ENCODE peak calls at places on chromosomes 4 and X, in ten cellular contexts. One of them, this sample, is unnamed.

GRCh38 chr4:136900706-136901105 is 631.6 kb downstream of the PCDH18 start:
- DNase-seq in mucosa of descending colon: no peak
- DNase-seq in cardiac fibroblast: peak; percentile 29
- DNase-seq in breast epithelium: no peak
- DNase-seq in choroid plexus epithelial cell: no peak
- DNase-seq in A549: no peak
- DNase-seq in fibroblast of the aortic adventitia: peak; percentile 1
- DNase-seq in tibial artery: no peak
- DNase-seq in neural crest cell: no peak
- DNase-seq in kidney epithelial cell: no peak
- DNase-seq in this sample: no peak

GRCh38 chr4:75724867-75725724 is 719 bp downstream of the USO1 start:
- DNase-seq in mucosa of descending colon: peak; percentile 83
- DNase-seq in cardiac fibroblast: peak; percentile 82
- DNase-seq in breast epithelium: peak; percentile 72
- DNase-seq in choroid plexus epithelial cell: peak; percentile 86
- DNase-seq in A549: peak; percentile 45
- DNase-seq in fibroblast of the aortic adventitia: peak; percentile 73
- DNase-seq in tibial artery: peak; percentile 87
- DNase-seq in neural crest cell: peak; percentile 47
- DNase-seq in kidney epithelial cell: no peak
- DNase-seq in this sample: peak; percentile 76

GRCh38 chr4:185031611-185032010 is 13.3 kb downstream of the HELT start:
- DNase-seq in mucosa of descending colon: no peak
- DNase-seq in cardiac fibroblast: no peak
- DNase-seq in breast epithelium: no peak
- DNase-seq in choroid plexus epithelial cell: no peak
- DNase-seq in A549: no peak
- DNase-seq in fibroblast of the aortic adventitia: no peak
- DNase-seq in tibial artery: no peak
- DNase-seq in neural crest cell: no peak
- DNase-seq in kidney epithelial cell: no peak
- DNase-seq in this sample: no peak

GRCh38 chr4:16257611-16258010 is 31.3 kb upstream of the TAPT1 start:
- DNase-seq in mucosa of descending colon: no peak
- DNase-seq in cardiac fibroblast: no peak
- DNase-seq in breast epithelium: no peak
- DNase-seq in choroid plexus epithelial cell: no peak
- DNase-seq in A549: no peak
- DNase-seq in fibroblast of the aortic adventitia: no peak
- DNase-seq in tibial artery: no peak
- DNase-seq in neural crest cell: no peak
- DNase-seq in kidney epithelial cell: no peak
- DNase-seq in this sample: no peak

GRCh38 chr4:22485751-22486150 is 30.1 kb downstream of the ADGRA3 start:
- DNase-seq in mucosa of descending colon: no peak
- DNase-seq in cardiac fibroblast: peak; percentile 76
- DNase-seq in breast epithelium: no peak
- DNase-seq in choroid plexus epithelial cell: peak; percentile 75
- DNase-seq in A549: no peak
- DNase-seq in fibroblast of the aortic adventitia: peak; percentile 89
- DNase-seq in tibial artery: no peak
- DNase-seq in neural crest cell: no peak
- DNase-seq in kidney epithelial cell: no peak
- DNase-seq in this sample: peak; percentile 76

GRCh38 chr4:28776004-28776403 is 1915.4 kb downstream of the STIM2 start:
- DNase-seq in mucosa of descending colon: no peak
- DNase-seq in cardiac fibroblast: peak; percentile 5
- DNase-seq in breast epithelium: no peak
- DNase-seq in choroid plexus epithelial cell: no peak
- DNase-seq in A549: no peak
- DNase-seq in fibroblast of the aortic adventitia: no peak
- DNase-seq in tibial artery: no peak
- DNase-seq in neural crest cell: no peak
- DNase-seq in kidney epithelial cell: no peak
- DNase-seq in this sample: no peak

GRCh38 chr4:141686146-141686775 is 49.9 kb downstream of the IL15 start:
- DNase-seq in mucosa of descending colon: no peak
- DNase-seq in cardiac fibroblast: peak; percentile 71
- DNase-seq in breast epithelium: no peak
- DNase-seq in choroid plexus epithelial cell: peak; percentile 60
- DNase-seq in A549: peak; percentile 31
- DNase-seq in fibroblast of the aortic adventitia: peak; percentile 65
- DNase-seq in tibial artery: no peak
- DNase-seq in neural crest cell: no peak
- DNase-seq in kidney epithelial cell: peak; percentile 23
- DNase-seq in this sample: peak; percentile 15

GRCh38 chr4:1156069-1156468 is 16.3 kb downstream of the SPON2 start:
- DNase-seq in mucosa of descending colon: no peak
- DNase-seq in cardiac fibroblast: no peak
- DNase-seq in breast epithelium: no peak
- DNase-seq in choroid plexus epithelial cell: no peak
- DNase-seq in A549: no peak
- DNase-seq in fibroblast of the aortic adventitia: no peak
- DNase-seq in tibial artery: no peak
- DNase-seq in neural crest cell: no peak
- DNase-seq in kidney epithelial cell: no peak
- DNase-seq in this sample: no peak

GRCh38 chrX:68658530-68658929 is 11.1 kb downstream of the STARD8 start:
- DNase-seq in mucosa of descending colon: no peak
- DNase-seq in cardiac fibroblast: peak; percentile 57
- DNase-seq in breast epithelium: no peak
- DNase-seq in choroid plexus epithelial cell: peak; percentile 43
- DNase-seq in A549: no peak
- DNase-seq in fibroblast of the aortic adventitia: no peak
- DNase-seq in tibial artery: no peak
- DNase-seq in neural crest cell: no peak
- DNase-seq in kidney epithelial cell: no peak
- DNase-seq in this sample: no peak

GRCh38 chrX:135697614-135698013 is 15.8 kb upstream of the CT45A1 start:
- DNase-seq in mucosa of descending colon: no peak
- DNase-seq in cardiac fibroblast: no peak
- DNase-seq in breast epithelium: no peak
- DNase-seq in choroid plexus epithelial cell: no peak
- DNase-seq in A549: no peak
- DNase-seq in fibroblast of the aortic adventitia: no peak
- DNase-seq in tibial artery: no peak
- DNase-seq in neural crest cell: no peak
- DNase-seq in kidney epithelial cell: no peak
- DNase-seq in this sample: no peak
- TF ChIP-seq CTCF in mucosa of descending colon: no peak
- TF ChIP-seq CTCF in cardiac fibroblast: no peak
- TF ChIP-seq CTCF in breast epithelium: no peak
- TF ChIP-seq CTCF in choroid plexus epithelial cell: no peak
- TF ChIP-seq CTCF in A549: peak; percentile 9
- TF ChIP-seq CTCF in fibroblast of the aortic adventitia: no peak
- TF ChIP-seq CTCF in tibial artery: no peak
- TF ChIP-seq CTCF in neural crest cell: no peak
- TF ChIP-seq CTCF in kidney epithelial cell: no peak
- TF ChIP-seq CTCF in this sample: no peak

DNA sequence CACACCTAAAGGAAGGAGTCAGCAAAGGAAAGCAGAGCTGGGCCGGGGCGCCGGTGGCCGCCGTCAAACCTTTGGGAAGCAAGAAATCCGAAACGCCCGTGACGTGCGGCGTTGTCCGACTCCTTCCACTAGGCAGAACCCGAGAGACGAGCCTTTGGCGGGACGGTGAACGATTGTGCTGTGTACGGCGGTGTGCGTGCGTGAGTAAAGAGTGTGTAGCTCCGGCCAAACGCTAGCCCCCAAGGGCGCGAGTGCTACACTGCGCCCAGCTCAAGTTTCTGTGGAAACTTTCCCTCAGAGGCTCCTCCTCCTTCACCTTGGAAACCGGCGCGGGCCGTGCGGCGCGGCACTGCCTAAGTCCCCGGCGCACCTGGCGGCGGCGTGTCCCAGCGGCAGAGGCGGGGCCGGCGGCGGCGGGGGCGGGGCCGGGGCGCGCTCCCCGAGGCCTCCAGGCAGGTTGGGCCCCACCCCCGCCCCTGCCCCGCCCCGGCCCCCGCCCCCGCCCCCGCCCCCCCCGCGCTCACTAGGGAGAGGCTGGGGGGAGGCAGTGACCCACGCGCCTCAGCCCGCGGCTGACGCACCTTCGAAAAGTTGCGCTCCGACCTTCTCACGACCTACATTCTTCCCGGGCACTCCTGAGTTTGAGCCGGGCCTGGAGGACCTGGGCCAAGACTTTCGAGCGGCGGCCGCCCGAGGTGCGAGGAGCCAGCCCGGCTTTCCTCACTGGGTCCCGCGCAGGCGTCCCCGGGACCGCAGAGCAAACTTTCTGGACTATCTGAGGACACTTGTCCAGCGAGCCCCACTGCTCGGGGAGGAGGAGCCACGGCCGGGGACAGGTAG is at the start of gene FHIP1A:
- DNase-seq in mucosa of descending colon: peak; percentile 96
- DNase-seq in cardiac fibroblast: peak; percentile 50
- DNase-seq in breast epithelium: peak; percentile 88
- DNase-seq in choroid plexus epithelial cell: peak; percentile 76
- DNase-seq in A549: peak; percentile 46
- DNase-seq in fibroblast of the aortic adventitia: peak; percentile 53
- DNase-seq in tibial artery: peak; percentile 79
- DNase-seq in neural crest cell: peak; percentile 48
- DNase-seq in kidney epithelial cell: no peak
- DNase-seq in this sample: peak; percentile 36
- TF ChIP-seq CTCF in mucosa of descending colon: no peak
- TF ChIP-seq CTCF in cardiac fibroblast: peak; percentile 9
- TF ChIP-seq CTCF in breast epithelium: no peak
- TF ChIP-seq CTCF in choroid plexus epithelial cell: peak; percentile 35
- TF ChIP-seq CTCF in A549: no peak
- TF ChIP-seq CTCF in fibroblast of the aortic adventitia: no peak
- TF ChIP-seq CTCF in tibial artery: no peak
- TF ChIP-seq CTCF in neural crest cell: peak; percentile 35
- TF ChIP-seq CTCF in kidney epithelial cell: peak; percentile 17
- TF ChIP-seq CTCF in this sample: peak; percentile 16

DNA sequence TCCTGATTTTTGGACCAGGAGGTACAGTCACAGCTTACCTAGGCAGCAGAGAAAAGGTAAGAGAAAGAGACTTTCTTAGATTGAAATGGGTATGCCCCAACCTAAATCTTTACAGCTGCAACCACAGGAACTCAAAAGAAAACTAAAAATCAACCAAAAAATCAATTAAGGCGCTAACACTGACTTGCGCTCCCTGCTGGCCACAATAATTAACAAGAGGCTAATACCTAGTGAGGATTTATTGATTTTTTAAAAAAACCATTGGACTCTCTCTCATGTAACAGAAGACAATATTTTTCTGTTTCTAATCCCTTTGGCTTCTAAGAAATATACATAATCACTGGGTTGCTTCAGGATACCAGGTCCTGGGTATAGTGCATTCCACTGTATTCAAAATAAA is 153.9 kb upstream of the TENM3 start:
- DNase-seq in mucosa of descending colon: no peak
- DNase-seq in cardiac fibroblast: no peak
- DNase-seq in breast epithelium: no peak
- DNase-seq in choroid plexus epithelial cell: peak; percentile 33
- DNase-seq in A549: no peak
- DNase-seq in fibroblast of the aortic adventitia: peak; percentile 17
- DNase-seq in tibial artery: no peak
- DNase-seq in neural crest cell: no peak
- DNase-seq in kidney epithelial cell: no peak
- DNase-seq in this sample: no peak
- TF ChIP-seq CTCF in mucosa of descending colon: no peak
- TF ChIP-seq CTCF in cardiac fibroblast: no peak
- TF ChIP-seq CTCF in breast epithelium: no peak
- TF ChIP-seq CTCF in choroid plexus epithelial cell: peak; percentile 49
- TF ChIP-seq CTCF in A549: peak; percentile 26
- TF ChIP-seq CTCF in fibroblast of the aortic adventitia: no peak
- TF ChIP-seq CTCF in tibial artery: no peak
- TF ChIP-seq CTCF in neural crest cell: peak; percentile 49
- TF ChIP-seq CTCF in kidney epithelial cell: peak; percentile 17
- TF ChIP-seq CTCF in this sample: peak; percentile 28

GRCh38 chrX:40462797-40463196 is 118.0 kb upstream of the ATP6AP2 start:
- DNase-seq in mucosa of descending colon: no peak
- DNase-seq in cardiac fibroblast: no peak
- DNase-seq in breast epithelium: no peak
- DNase-seq in choroid plexus epithelial cell: no peak
- DNase-seq in A549: no peak
- DNase-seq in fibroblast of the aortic adventitia: no peak
- DNase-seq in tibial artery: no peak
- DNase-seq in neural crest cell: no peak
- DNase-seq in kidney epithelial cell: no peak
- DNase-seq in this sample: no peak

GRCh38 chrX:40468033-40468979 is 112.5 kb upstream of the ATP6AP2 start:
- DNase-seq in mucosa of descending colon: peak; percentile 38
- DNase-seq in cardiac fibroblast: peak; percentile 70
- DNase-seq in breast epithelium: no peak
- DNase-seq in choroid plexus epithelial cell: peak; percentile 52
- DNase-seq in A549: peak; percentile 21
- DNase-seq in fibroblast of the aortic adventitia: peak; percentile 47
- DNase-seq in tibial artery: peak; percentile 61
- DNase-seq in neural crest cell: peak; percentile 22
- DNase-seq in kidney epithelial cell: peak; percentile 5
- DNase-seq in this sample: peak; percentile 64

GRCh38 chrX:40469316-40469715 is 111.5 kb upstream of the ATP6AP2 start:
- DNase-seq in mucosa of descending colon: no peak
- DNase-seq in cardiac fibroblast: no peak
- DNase-seq in breast epithelium: no peak
- DNase-seq in choroid plexus epithelial cell: no peak
- DNase-seq in A549: no peak
- DNase-seq in fibroblast of the aortic adventitia: no peak
- DNase-seq in tibial artery: no peak
- DNase-seq in neural crest cell: no peak
- DNase-seq in kidney epithelial cell: no peak
- DNase-seq in this sample: no peak

GRCh38 chrX:40470830-40471429 is 109.8 kb upstream of the ATP6AP2 start:
- DNase-seq in mucosa of descending colon: no peak
- DNase-seq in cardiac fibroblast: no peak
- DNase-seq in breast epithelium: no peak
- DNase-seq in choroid plexus epithelial cell: peak; percentile 31
- DNase-seq in A549: no peak
- DNase-seq in fibroblast of the aortic adventitia: no peak
- DNase-seq in tibial artery: no peak
- DNase-seq in neural crest cell: no peak
- DNase-seq in kidney epithelial cell: no peak
- DNase-seq in this sample: no peak

DNA sequence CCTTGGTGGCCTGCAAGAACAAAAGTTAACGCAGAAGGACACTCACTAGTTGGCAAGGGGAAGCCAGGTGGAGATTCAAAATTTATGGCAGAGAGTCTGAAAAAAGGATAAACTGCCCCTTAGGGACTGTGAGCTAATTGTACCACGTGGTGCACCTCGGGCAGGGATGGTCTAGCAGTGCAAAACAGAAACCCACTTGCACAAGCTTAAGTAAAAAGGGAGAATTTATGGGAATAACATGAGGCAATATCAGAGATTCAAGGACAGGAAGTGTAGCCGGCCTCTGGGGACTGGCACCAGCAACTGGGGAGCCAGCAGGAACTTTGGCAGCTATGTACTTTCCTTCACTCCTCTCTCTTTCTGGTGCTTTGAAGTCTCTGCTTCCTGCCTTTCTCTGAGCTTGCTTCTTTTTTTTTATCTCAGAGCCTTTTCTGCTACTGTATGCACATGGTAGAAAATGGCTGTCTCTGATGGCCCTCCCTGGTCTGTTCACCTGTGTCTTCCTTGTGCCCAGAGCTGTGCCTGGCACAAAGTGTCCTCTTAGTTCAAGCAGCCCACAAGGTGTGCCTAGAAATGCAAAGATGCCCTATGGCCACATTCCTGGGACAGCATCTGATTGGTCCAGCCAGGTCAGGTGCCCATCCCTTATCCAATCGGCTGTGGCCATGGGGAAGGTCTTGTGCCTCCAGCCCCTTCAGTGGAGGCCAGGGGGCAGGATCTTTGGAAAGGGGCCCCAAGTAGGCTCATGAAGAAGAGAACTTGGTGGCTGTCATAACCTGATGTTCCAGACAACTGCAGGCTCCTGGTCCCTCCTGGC is 114.8 kb upstream of the ATP6AP2 start:
- DNase-seq in mucosa of descending colon: no peak
- DNase-seq in cardiac fibroblast: peak; percentile 29
- DNase-seq in breast epithelium: no peak
- DNase-seq in choroid plexus epithelial cell: no peak
- DNase-seq in A549: no peak
- DNase-seq in fibroblast of the aortic adventitia: no peak
- DNase-seq in tibial artery: no peak
- DNase-seq in neural crest cell: no peak
- DNase-seq in kidney epithelial cell: no peak
- DNase-seq in this sample: peak; percentile 32
- TF ChIP-seq CTCF in mucosa of descending colon: no peak
- TF ChIP-seq CTCF in cardiac fibroblast: no peak
- TF ChIP-seq CTCF in breast epithelium: no peak
- TF ChIP-seq CTCF in choroid plexus epithelial cell: no peak
- TF ChIP-seq CTCF in A549: no peak
- TF ChIP-seq CTCF in fibroblast of the aortic adventitia: no peak
- TF ChIP-seq CTCF in tibial artery: no peak
- TF ChIP-seq CTCF in neural crest cell: no peak
- TF ChIP-seq CTCF in kidney epithelial cell: no peak
- TF ChIP-seq CTCF in this sample: no peak